ENCODE peak calls at places on chromosomes 12 and 14, in eight cellular contexts. M is CD4-positive, alpha-beta T cell; W is body of pancreas; O is CD8-positive, alpha-beta T cell; B is colonic mucosa; V is IMR-90; T is AG04450; I is uterus. K is an unnamed sample.

GRCh38 chr12:11663128-11663527 is 13.7 kb downstream of the ETV6 start:
- DNase-seq in M (no peak), W (peak; percentile 31), O (no peak), B (no peak), V (no peak), T (no peak), I (no peak), K (no peak)

GRCh38 chr12:119299130-119299529 is 35.4 kb upstream of the CCDC60 start:
- DNase-seq in M (no peak), W (no peak), O (no peak), B (no peak), V (no peak), T (no peak), I (no peak), K (no peak)

GRCh38 chr12:96465896-96466295 is 23.5 kb upstream of the CFAP54 start:
- DNase-seq in M (no peak), W (no peak), O (no peak), B (no peak), V (no peak), T (no peak), I (no peak), K (no peak)

GRCh38 chr12:66915312-66915904 is 236.5 kb upstream of the GRIP1 start:
- DNase-seq in M (no peak), W (no peak), O (no peak), B (no peak), V (no peak), T (no peak), I (no peak), K (no peak)

GRCh38 chr12:30732954-30733637 is 21.7 kb downstream of the CAPRIN2 start:
- DNase-seq in M (no peak), W (no peak), O (no peak), B (no peak), V (peak; percentile 17), T (no peak), I (no peak), K (no peak)

GRCh38 chr12:83784298-83784890 is 1097.7 kb downstream of the TMTC2 start:
- DNase-seq in M (no peak), W (no peak), O (no peak), B (no peak), V (no peak), T (no peak), I (no peak), K (no peak)

GRCh38 chr12:21980544-21980943 is 39.3 kb upstream of the ABCC9 start:
- DNase-seq in M (no peak), W (no peak), O (no peak), B (no peak), V (peak; percentile 41), T (no peak), I (no peak), K (no peak)

GRCh38 chr12:63752283-63752682 is 27.4 kb upstream of the RXYLT1 start:
- DNase-seq in M (no peak), W (no peak), O (no peak), B (no peak), V (no peak), T (no peak), I (no peak), K (no peak)

GRCh38 chr12:1907652-1908611 is 10.5 kb downstream of the CACNA2D4 start:
- DNase-seq in M (peak; percentile 43), W (peak; percentile 32), O (peak; percentile 42), B (peak; percentile 80), V (no peak), T (no peak), I (peak; percentile 13), K (peak; percentile 27)

DNA sequence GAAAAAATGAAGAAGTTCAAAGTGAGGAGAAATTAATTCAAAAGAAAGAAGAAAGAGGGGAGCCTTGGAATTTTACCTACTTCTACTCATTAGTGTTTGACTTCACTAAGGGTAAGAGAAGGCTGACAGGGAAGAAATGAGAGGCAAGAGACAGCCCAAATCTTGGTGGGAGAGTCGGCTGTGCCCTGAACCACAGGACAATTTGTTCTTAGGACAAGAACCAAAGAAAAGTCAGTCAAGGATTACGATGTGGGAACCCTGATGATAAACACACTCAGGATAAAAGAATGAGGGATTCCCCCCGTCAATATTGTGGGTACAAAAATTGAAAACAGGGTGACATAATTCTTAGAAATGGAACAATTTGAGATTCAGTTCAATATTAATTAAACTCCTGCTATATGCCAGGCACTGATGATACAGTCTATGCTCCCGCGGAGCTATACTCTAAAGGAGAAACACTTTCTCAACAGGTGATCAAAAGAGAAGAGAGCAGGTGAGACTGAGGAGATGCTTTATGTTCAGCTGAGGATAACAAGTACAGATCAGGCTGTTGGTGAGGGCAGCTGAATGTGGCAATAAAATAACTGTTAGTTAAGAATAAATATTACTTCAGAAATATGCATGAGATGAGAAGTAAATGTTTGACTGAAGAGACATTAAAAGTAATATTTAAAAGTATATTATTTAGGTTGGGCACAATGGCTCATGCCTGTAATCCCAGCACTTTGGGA is 175.4 kb downstream of the SLC25A21 start:
- DNase-seq in M (no peak), W (no peak), O (no peak), B (no peak), V (no peak), T (no peak), I (no peak), K (no peak)
- H3K27ac ChIP-seq in M (no peak overlapping the region), W (no peak overlapping the region), O (no peak overlapping the region), B (no peak overlapping the region), V (no peak overlapping the region), T (no peak overlapping the region), I (no peak overlapping the region), K (no peak overlapping the region)

DNA sequence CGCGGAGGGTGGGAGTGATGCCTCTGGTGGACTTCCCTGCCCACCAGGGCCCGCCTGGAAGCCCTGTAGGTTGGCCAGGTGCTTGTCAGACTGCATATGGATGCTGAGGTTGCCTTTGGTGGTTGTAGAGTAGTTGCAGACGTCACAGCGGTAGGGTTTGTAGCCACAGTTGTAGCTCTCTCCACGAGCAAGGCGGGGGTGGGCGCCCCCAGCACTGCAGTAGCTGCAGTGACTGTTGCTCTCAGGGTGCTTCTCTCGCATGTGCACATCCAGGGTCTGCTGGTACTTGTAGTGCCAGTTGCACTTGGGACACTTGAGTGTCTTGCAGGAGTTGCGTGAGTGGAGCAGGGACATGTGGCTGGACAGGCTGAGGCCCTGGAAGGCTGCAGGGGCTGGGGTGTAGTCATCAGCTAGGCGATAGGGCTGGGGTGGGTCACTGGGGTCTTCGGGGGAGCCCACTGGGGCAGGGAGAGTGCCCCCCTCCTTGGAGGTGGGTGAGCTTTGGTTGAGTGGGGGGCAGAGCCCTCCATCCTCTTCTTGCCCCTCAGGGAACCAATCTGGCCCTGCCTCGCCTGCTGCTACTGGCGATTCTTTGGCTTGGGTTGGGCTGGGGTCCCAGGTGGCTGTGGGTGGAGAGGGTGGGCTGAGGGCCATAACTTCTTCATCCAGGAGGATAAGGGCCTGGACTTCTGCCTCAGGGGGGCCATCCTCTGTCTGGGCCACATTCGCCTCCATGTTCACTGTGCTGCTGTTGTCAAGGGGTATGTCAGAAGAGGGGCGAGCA is 17.7 kb downstream of the ZFHX2 start:
- DNase-seq in M (no peak), W (no peak), O (no peak), B (no peak), V (no peak), T (no peak), I (no peak), K (no peak)
- H3K9me3 ChIP-seq in M (no peaks in the 10 kb centered on the region), W (no peaks in the 10 kb centered on the region), O (no peaks in the 10 kb centered on the region), B (no peaks in the 10 kb centered on the region), V (no peaks in the 10 kb centered on the region), T (no peaks in the 10 kb centered on the region), I (no peaks in the 10 kb centered on the region), K (no peaks in the 10 kb centered on the region)

GRCh38 chr14:106491851-106492250 is 965.5 kb downstream of the TMEM121 start:
- DNase-seq in M (no peak), W (peak; percentile 24), O (no peak), B (no peak), V (no peak), T (no peak), I (no peak), K (no peak)
- TF ChIP-seq CTCF in M (peak; percentile 30), W (no peak), O (peak; percentile 49), B (peak; percentile 11), V (no peak), T (peak; percentile 12), I (no peak), K (no peak)

GRCh38 chr12:49060237-49061156 is at the start of gene KMT2D:
- DNase-seq in M (peak; percentile 87), W (peak; percentile 92), O (peak; percentile 87), B (peak; percentile 93), V (peak; percentile 96), T (peak; percentile 92), I (peak; percentile 93), K (peak; percentile 90)
- H3K27ac ChIP-seq in M (peak within 1 kb of the TSS; percentile 90), W (peak within 1 kb of the TSS; percentile 97), O (peak within 1 kb of the TSS; percentile 87), B (peak within 1 kb of the TSS; percentile 94), V (peak within 1 kb of the TSS; percentile 98), T (peak within 1 kb of the TSS; percentile 96), I (peak within 1 kb of the TSS; percentile 98), K (peak within 1 kb of the TSS; percentile 98)

GRCh38 chr12:132202929-132203721 is 58.9 kb downstream of the NOC4L start:
- DNase-seq in M (no peak), W (no peak), O (no peak), B (no peak), V (no peak), T (no peak), I (no peak), K (no peak)

GRCh38 chr12:132199101-132199500 is 54.8 kb downstream of the NOC4L start:
- DNase-seq in M (no peak), W (no peak), O (no peak), B (no peak), V (no peak), T (no peak), I (no peak), K (no peak)

GRCh38 chr12:132199526-132200319 is 55.5 kb downstream of the NOC4L start:
- DNase-seq in M (no peak), W (no peak), O (no peak), B (no peak), V (no peak), T (no peak), I (no peak), K (no peak)

GRCh38 chr12:132201391-132202120 is 57.3 kb downstream of the NOC4L start:
- DNase-seq in M (no peak), W (no peak), O (no peak), B (no peak), V (no peak), T (no peak), I (no peak), K (no peak)

DNA sequence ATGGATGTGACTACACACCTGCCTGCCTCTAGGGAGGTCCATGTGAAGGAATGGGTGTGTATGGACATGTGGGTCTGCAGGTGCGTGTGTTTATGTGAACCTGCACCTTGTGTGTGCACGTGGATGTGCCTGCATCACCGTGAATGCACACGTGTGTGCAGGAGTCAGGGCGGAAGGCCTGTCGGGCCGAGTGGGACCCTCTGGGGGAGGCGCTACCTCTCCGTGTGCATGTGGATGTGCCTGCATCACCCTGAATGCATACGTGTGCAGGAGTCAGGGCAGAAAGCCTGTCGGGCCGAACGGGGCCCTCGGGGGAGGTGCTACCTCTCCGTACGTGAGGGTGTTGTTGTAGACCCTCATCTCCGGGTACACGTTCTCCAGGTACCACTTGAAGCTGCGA is 56.5 kb downstream of the NOC4L start:
- DNase-seq in M (no peak), W (no peak), O (no peak), B (no peak), V (no peak), T (no peak), I (no peak), K (no peak)
- H3K9me3 ChIP-seq in M (no peaks in the 10 kb centered on the region), W (no peaks in the 10 kb centered on the region), O (no peaks in the 10 kb centered on the region), B (no peaks in the 10 kb centered on the region), V (no peaks in the 10 kb centered on the region), T (no peaks in the 10 kb centered on the region), I (no peaks in the 10 kb centered on the region), K (no peaks in the 10 kb centered on the region)

K was measured in lung.